ENCODE peak calls at places on chromosomes 5 and 9, in ten cellular contexts. One of them, this sample, is unnamed.

GRCh38 chr5:133244242-133244641 is 192.4 kb downstream of the HSPA4 start:
- DNase-seq in CD8-positive, alpha-beta T cell: no peak
- DNase-seq in AG09319: no peak
- DNase-seq in GM23338: no peak
- DNase-seq in OCI-LY7: peak
- DNase-seq in GM13976: peak
- DNase-seq in cardiac fibroblast: no peak
- DNase-seq in Peyer's patch: no peak
- DNase-seq in IMR-90: peak
- DNase-seq in fibroblast of lung: peak
- DNase-seq in this sample: no peak

GRCh38 chr5:41683181-41683580 is 172.8 kb upstream of the PLCXD3 start:
- DNase-seq in CD8-positive, alpha-beta T cell: no peak
- DNase-seq in AG09319: no peak
- DNase-seq in GM23338: peak
- DNase-seq in OCI-LY7: no peak
- DNase-seq in GM13976: no peak
- DNase-seq in cardiac fibroblast: no peak
- DNase-seq in Peyer's patch: no peak
- DNase-seq in IMR-90: no peak
- DNase-seq in fibroblast of lung: no peak
- DNase-seq in this sample: no peak

GRCh38 chr9:106752581-106752980 is 110.4 kb upstream of the ZNF462 start:
- DNase-seq in CD8-positive, alpha-beta T cell: no peak
- DNase-seq in AG09319: no peak
- DNase-seq in GM23338: no peak
- DNase-seq in OCI-LY7: no peak
- DNase-seq in GM13976: no peak
- DNase-seq in cardiac fibroblast: no peak
- DNase-seq in Peyer's patch: no peak
- DNase-seq in IMR-90: peak
- DNase-seq in fibroblast of lung: peak
- DNase-seq in this sample: no peak

GRCh38 chr9:72400866-72401265 is 35.9 kb upstream of the ZFAND5 start:
- DNase-seq in CD8-positive, alpha-beta T cell: no peak
- DNase-seq in AG09319: no peak
- DNase-seq in GM23338: no peak
- DNase-seq in OCI-LY7: no peak
- DNase-seq in GM13976: no peak
- DNase-seq in cardiac fibroblast: no peak
- DNase-seq in Peyer's patch: no peak
- DNase-seq in IMR-90: no peak
- DNase-seq in fibroblast of lung: no peak
- DNase-seq in this sample: no peak

GRCh38 chr9:127556871-127557270 is 55.2 kb upstream of the STXBP1 start:
- DNase-seq in CD8-positive, alpha-beta T cell: no peak
- DNase-seq in AG09319: no peak
- DNase-seq in GM23338: no peak
- DNase-seq in OCI-LY7: no peak
- DNase-seq in GM13976: no peak
- DNase-seq in cardiac fibroblast: no peak
- DNase-seq in Peyer's patch: no peak
- DNase-seq in IMR-90: no peak
- DNase-seq in fibroblast of lung: no peak
- DNase-seq in this sample: no peak

GRCh38 chr9:7403839-7404238 is 395.7 kb downstream of the DMAC1 start:
- DNase-seq in CD8-positive, alpha-beta T cell: no peak
- DNase-seq in AG09319: no peak
- DNase-seq in GM23338: no peak
- DNase-seq in OCI-LY7: no peak
- DNase-seq in GM13976: no peak
- DNase-seq in cardiac fibroblast: no peak
- DNase-seq in Peyer's patch: no peak
- DNase-seq in IMR-90: no peak
- DNase-seq in fibroblast of lung: no peak
- DNase-seq in this sample: no peak

GRCh38 chr5:179417696-179418095 is 72.4 kb upstream of the ADAMTS2 start:
- DNase-seq in CD8-positive, alpha-beta T cell: no peak
- DNase-seq in AG09319: no peak
- DNase-seq in GM23338: no peak
- DNase-seq in OCI-LY7: no peak
- DNase-seq in GM13976: no peak
- DNase-seq in cardiac fibroblast: no peak
- DNase-seq in Peyer's patch: no peak
- DNase-seq in IMR-90: no peak
- DNase-seq in fibroblast of lung: no peak
- DNase-seq in this sample: peak

GRCh38 chr5:54298947-54299346 is 11.4 kb downstream of the ARL15 start:
- DNase-seq in CD8-positive, alpha-beta T cell: no peak
- DNase-seq in AG09319: no peak
- DNase-seq in GM23338: no peak
- DNase-seq in OCI-LY7: no peak
- DNase-seq in GM13976: no peak
- DNase-seq in cardiac fibroblast: no peak
- DNase-seq in Peyer's patch: no peak
- DNase-seq in IMR-90: no peak
- DNase-seq in fibroblast of lung: no peak
- DNase-seq in this sample: no peak

GRCh38 chr9:91427873-91428272 is 4.2 kb upstream of the NFIL3 start:
- DNase-seq in CD8-positive, alpha-beta T cell: no peak
- DNase-seq in AG09319: no peak
- DNase-seq in GM23338: no peak
- DNase-seq in OCI-LY7: no peak
- DNase-seq in GM13976: no peak
- DNase-seq in cardiac fibroblast: peak
- DNase-seq in Peyer's patch: no peak
- DNase-seq in IMR-90: peak
- DNase-seq in fibroblast of lung: peak
- DNase-seq in this sample: no peak

GRCh38 chr5:102306121-102306520 is 10.0 kb upstream of the SLCO4C1 start:
- DNase-seq in CD8-positive, alpha-beta T cell: no peak
- DNase-seq in AG09319: no peak
- DNase-seq in GM23338: no peak
- DNase-seq in OCI-LY7: no peak
- DNase-seq in GM13976: no peak
- DNase-seq in cardiac fibroblast: no peak
- DNase-seq in Peyer's patch: no peak
- DNase-seq in IMR-90: no peak
- DNase-seq in fibroblast of lung: no peak
- DNase-seq in this sample: no peak

GRCh38 chr9:107350443-107350842 is 67.4 kb downstream of the RAD23B start:
- DNase-seq in CD8-positive, alpha-beta T cell: no peak
- DNase-seq in AG09319: no peak
- DNase-seq in GM23338: no peak
- DNase-seq in OCI-LY7: no peak
- DNase-seq in GM13976: no peak
- DNase-seq in cardiac fibroblast: no peak
- DNase-seq in Peyer's patch: no peak
- DNase-seq in IMR-90: no peak
- DNase-seq in fibroblast of lung: no peak
- DNase-seq in this sample: no peak

GRCh38 chr9:127500399-127500798 is 49.1 kb downstream of the LRSAM1 start:
- DNase-seq in CD8-positive, alpha-beta T cell: no peak
- DNase-seq in AG09319: no peak
- DNase-seq in GM23338: no peak
- DNase-seq in OCI-LY7: no peak
- DNase-seq in GM13976: no peak
- DNase-seq in cardiac fibroblast: no peak
- DNase-seq in Peyer's patch: no peak
- DNase-seq in IMR-90: no peak
- DNase-seq in fibroblast of lung: no peak
- DNase-seq in this sample: no peak

GRCh38 chr9:84862786-84863185 is 193.3 kb downstream of the NTRK2 start:
- DNase-seq in CD8-positive, alpha-beta T cell: no peak
- DNase-seq in AG09319: no peak
- DNase-seq in GM23338: peak
- DNase-seq in OCI-LY7: no peak
- DNase-seq in GM13976: no peak
- DNase-seq in cardiac fibroblast: peak
- DNase-seq in Peyer's patch: no peak
- DNase-seq in IMR-90: no peak
- DNase-seq in fibroblast of lung: peak
- DNase-seq in this sample: no peak

GRCh38 chr5:134114886-134115805 is 665 bp downstream of the TCF7 start:
- DNase-seq in CD8-positive, alpha-beta T cell: peak
- DNase-seq in AG09319: no peak
- DNase-seq in GM23338: peak
- DNase-seq in OCI-LY7: peak
- DNase-seq in GM13976: peak
- DNase-seq in cardiac fibroblast: no peak
- DNase-seq in Peyer's patch: peak
- DNase-seq in IMR-90: no peak
- DNase-seq in fibroblast of lung: no peak
- DNase-seq in this sample: no peak

GRCh38 chr5:125826214-125826613 is 597.0 kb upstream of the GRAMD2B start:
- DNase-seq in CD8-positive, alpha-beta T cell: no peak
- DNase-seq in AG09319: no peak
- DNase-seq in GM23338: peak
- DNase-seq in OCI-LY7: no peak
- DNase-seq in GM13976: no peak
- DNase-seq in cardiac fibroblast: no peak
- DNase-seq in Peyer's patch: no peak
- DNase-seq in IMR-90: no peak
- DNase-seq in fibroblast of lung: no peak
- DNase-seq in this sample: no peak
- TF ChIP-seq CTCF in CD8-positive, alpha-beta T cell: no peak
- TF ChIP-seq CTCF in AG09319: no peak
- TF ChIP-seq CTCF in GM23338: peak
- TF ChIP-seq CTCF in OCI-LY7: no peak
- TF ChIP-seq CTCF in GM13976: no peak
- TF ChIP-seq CTCF in cardiac fibroblast: no peak
- TF ChIP-seq CTCF in Peyer's patch: no peak
- TF ChIP-seq CTCF in IMR-90: peak
- TF ChIP-seq CTCF in fibroblast of lung: no peak
- TF ChIP-seq CTCF in this sample: no peak

DNA sequence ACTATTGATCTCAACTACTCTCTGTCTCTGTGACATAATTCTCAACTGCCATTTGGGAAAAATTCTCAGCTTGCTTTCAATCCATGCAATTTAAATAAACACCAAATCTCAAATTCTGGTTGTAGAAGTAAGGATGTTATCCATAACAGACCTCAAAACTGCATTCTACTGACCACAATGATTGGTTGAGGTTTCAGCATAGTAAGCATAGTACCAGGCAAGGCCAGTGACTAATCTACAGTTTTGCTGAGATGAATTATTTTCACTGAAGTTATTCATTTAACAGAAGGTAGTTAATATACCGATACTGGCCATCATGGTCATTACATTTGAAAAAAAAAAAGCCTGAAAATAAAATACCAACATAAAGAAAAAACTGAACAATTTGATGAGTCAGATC is 488.0 kb upstream of the CDH18 start:
- DNase-seq in CD8-positive, alpha-beta T cell: no peak
- DNase-seq in AG09319: no peak
- DNase-seq in GM23338: no peak
- DNase-seq in OCI-LY7: no peak
- DNase-seq in GM13976: no peak
- DNase-seq in cardiac fibroblast: no peak
- DNase-seq in Peyer's patch: no peak
- DNase-seq in IMR-90: no peak
- DNase-seq in fibroblast of lung: peak
- DNase-seq in this sample: no peak
- TF ChIP-seq CTCF in CD8-positive, alpha-beta T cell: no peak
- TF ChIP-seq CTCF in AG09319: no peak
- TF ChIP-seq CTCF in GM23338: no peak
- TF ChIP-seq CTCF in OCI-LY7: no peak
- TF ChIP-seq CTCF in GM13976: no peak
- TF ChIP-seq CTCF in cardiac fibroblast: no peak
- TF ChIP-seq CTCF in Peyer's patch: no peak
- TF ChIP-seq CTCF in IMR-90: no peak
- TF ChIP-seq CTCF in fibroblast of lung: no peak
- TF ChIP-seq CTCF in this sample: no peak

GRCh38 chr5:34822921-34823715 is 15.8 kb upstream of the TTC23L start:
- DNase-seq in CD8-positive, alpha-beta T cell: no peak
- DNase-seq in AG09319: no peak
- DNase-seq in GM23338: no peak
- DNase-seq in OCI-LY7: no peak
- DNase-seq in GM13976: no peak
- DNase-seq in cardiac fibroblast: no peak
- DNase-seq in Peyer's patch: no peak
- DNase-seq in IMR-90: no peak
- DNase-seq in fibroblast of lung: no peak
- DNase-seq in this sample: no peak
- TF ChIP-seq CTCF in CD8-positive, alpha-beta T cell: no peak
- TF ChIP-seq CTCF in AG09319: no peak
- TF ChIP-seq CTCF in GM23338: no peak
- TF ChIP-seq CTCF in OCI-LY7: no peak
- TF ChIP-seq CTCF in GM13976: no peak
- TF ChIP-seq CTCF in cardiac fibroblast: no peak
- TF ChIP-seq CTCF in Peyer's patch: no peak
- TF ChIP-seq CTCF in IMR-90: no peak
- TF ChIP-seq CTCF in fibroblast of lung: no peak
- TF ChIP-seq CTCF in this sample: no peak

DNA sequence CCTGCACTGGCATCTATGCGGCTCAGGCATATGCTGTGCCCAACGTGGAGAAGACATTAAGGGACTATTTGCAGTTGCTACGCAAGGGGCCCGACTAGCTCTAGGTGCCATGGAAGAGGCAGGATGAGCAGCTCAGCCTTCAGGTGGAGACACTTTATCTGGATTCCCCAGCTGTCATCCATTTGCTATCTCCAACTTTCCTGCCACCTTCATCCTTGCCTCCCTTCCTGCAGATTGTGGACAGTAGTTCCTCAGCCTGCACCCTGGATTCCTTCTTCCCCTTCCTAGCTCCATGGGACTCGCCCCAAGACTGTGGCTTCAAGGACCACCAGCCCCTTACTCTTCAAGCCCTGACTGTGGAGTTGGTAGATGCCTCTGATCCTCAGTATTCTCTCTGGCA is 2.0 kb downstream of the SLC35A4 start:
- DNase-seq in CD8-positive, alpha-beta T cell: no peak
- DNase-seq in AG09319: no peak
- DNase-seq in GM23338: no peak
- DNase-seq in OCI-LY7: no peak
- DNase-seq in GM13976: no peak
- DNase-seq in cardiac fibroblast: no peak
- DNase-seq in Peyer's patch: peak
- DNase-seq in IMR-90: no peak
- DNase-seq in fibroblast of lung: no peak
- DNase-seq in this sample: no peak
- TF ChIP-seq CTCF in CD8-positive, alpha-beta T cell: no peak
- TF ChIP-seq CTCF in AG09319: no peak
- TF ChIP-seq CTCF in GM23338: no peak
- TF ChIP-seq CTCF in OCI-LY7: no peak
- TF ChIP-seq CTCF in GM13976: no peak
- TF ChIP-seq CTCF in cardiac fibroblast: no peak
- TF ChIP-seq CTCF in Peyer's patch: no peak
- TF ChIP-seq CTCF in IMR-90: no peak
- TF ChIP-seq CTCF in fibroblast of lung: no peak
- TF ChIP-seq CTCF in this sample: no peak

GRCh38 chr9:36141288-36141687 is 4.8 kb downstream of the GLIPR2 start:
- DNase-seq in CD8-positive, alpha-beta T cell: no peak
- DNase-seq in AG09319: no peak
- DNase-seq in GM23338: peak
- DNase-seq in OCI-LY7: no peak
- DNase-seq in GM13976: no peak
- DNase-seq in cardiac fibroblast: peak
- DNase-seq in Peyer's patch: no peak
- DNase-seq in IMR-90: peak
- DNase-seq in fibroblast of lung: no peak
- DNase-seq in this sample: peak
- TF ChIP-seq CTCF in CD8-positive, alpha-beta T cell: no peak
- TF ChIP-seq CTCF in AG09319: peak
- TF ChIP-seq CTCF in GM23338: peak
- TF ChIP-seq CTCF in OCI-LY7: peak
- TF ChIP-seq CTCF in GM13976: no peak
- TF ChIP-seq CTCF in cardiac fibroblast: peak
- TF ChIP-seq CTCF in Peyer's patch: no peak
- TF ChIP-seq CTCF in IMR-90: peak
- TF ChIP-seq CTCF in fibroblast of lung: peak
- TF ChIP-seq CTCF in this sample: peak

This sample was measured in sigmoid colon.